ENCODE peak calls at places on chromosome 9, in four cellular contexts. One of them, this sample, is unnamed.

GRCh38 chr9:85248514-85249312 is 493.0 kb downstream of the AGTPBP1 start:
- DNase-seq in ACHN: no peak
- DNase-seq in AML-193: no peak
- DNase-seq in RCC 7860: no peak
- DNase-seq in this sample: no peak

GRCh38 chr9:7844283-7844682 is 44.7 kb upstream of the DMAC1 start:
- DNase-seq in RCC 7860: peak; percentile 6
- DNase-seq in ACHN: peak; percentile 39
- DNase-seq in AML-193: peak; percentile 37
- DNase-seq in this sample: no peak

GRCh38 chr9:126112135-126112720 is 214.4 kb upstream of the MVB12B start:
- DNase-seq in ACHN: no peak
- DNase-seq in RCC 7860: no peak
- DNase-seq in AML-193: no peak
- DNase-seq in this sample: no peak

GRCh38 chr9:114273461-114273881 is 49.4 kb upstream of the ORM1 start:
- DNase-seq in AML-193: no peak
- DNase-seq in ACHN: no peak
- DNase-seq in RCC 7860: no peak
- DNase-seq in this sample: no peak

GRCh38 chr9:98929866-98930265 is 13.8 kb upstream of the COL15A1 start:
- DNase-seq in RCC 7860: no peak
- DNase-seq in ACHN: no peak
- DNase-seq in AML-193: no peak
- DNase-seq in this sample: no peak

GRCh38 chr9:38047301-38048251 is 21.5 kb downstream of the SHB start:
- DNase-seq in RCC 7860: peak; percentile 96
- DNase-seq in AML-193: no peak
- DNase-seq in ACHN: peak; percentile 96
- DNase-seq in this sample: peak; percentile 24

GRCh38 chr9:125161284-125161918 is 18.1 kb upstream of the SCAI start:
- DNase-seq in RCC 7860: no peak
- DNase-seq in ACHN: no peak
- DNase-seq in AML-193: no peak
- DNase-seq in this sample: no peak

GRCh38 chr9:71721786-71722295 is 46.5 kb downstream of the CEMIP2 start:
- DNase-seq in AML-193: no peak
- DNase-seq in RCC 7860: no peak
- DNase-seq in ACHN: no peak
- DNase-seq in this sample: no peak

GRCh38 chr9:70081120-70081495 is 37.5 kb downstream of the MAMDC2 start:
- DNase-seq in ACHN: peak; percentile 11
- DNase-seq in AML-193: no peak
- DNase-seq in RCC 7860: peak; percentile 85
- DNase-seq in this sample: no peak

GRCh38 chr9:128635266-128636023 is 21.2 kb downstream of the DYNC2I2 start:
- DNase-seq in RCC 7860: peak; percentile 98
- DNase-seq in ACHN: peak; percentile 97
- DNase-seq in AML-193: no peak
- DNase-seq in this sample: peak; percentile 34

GRCh38 chr9:1458503-1458902 is 408.3 kb downstream of the DMRT2 start:
- DNase-seq in AML-193: no peak
- DNase-seq in RCC 7860: peak; percentile 54
- DNase-seq in ACHN: peak; percentile 58
- DNase-seq in this sample: no peak

GRCh38 chr9:4148215-4148561 is 151.7 kb downstream of the GLIS3 start:
- DNase-seq in RCC 7860: no peak
- DNase-seq in ACHN: no peak
- DNase-seq in AML-193: no peak
- DNase-seq in this sample: no peak

GRCh38 chr9:118529210-118529609 is 825.0 kb downstream of the TLR4 start:
- DNase-seq in AML-193: no peak
- DNase-seq in RCC 7860: peak; percentile 61
- DNase-seq in ACHN: no peak
- DNase-seq in this sample: no peak

GRCh38 chr9:127057970-127058644 is 64.3 kb downstream of the ANGPTL2 start:
- DNase-seq in RCC 7860: no peak
- DNase-seq in ACHN: no peak
- DNase-seq in AML-193: no peak
- DNase-seq in this sample: no peak

GRCh38 chr9:131117111-131117761 is 8.2 kb upstream of the NUP214 start:
- DNase-seq in AML-193: no peak
- DNase-seq in RCC 7860: no peak
- DNase-seq in ACHN: no peak
- DNase-seq in this sample: no peak

GRCh38 chr9:22097712-22098111 is 88.6 kb upstream of the CDKN2B start:
- DNase-seq in ACHN: no peak
- DNase-seq in RCC 7860: no peak
- DNase-seq in AML-193: no peak
- DNase-seq in this sample: no peak

GRCh38 chr9:18317896-18318295 is 156.1 kb upstream of the ADAMTSL1 start:
- DNase-seq in RCC 7860: no peak
- DNase-seq in ACHN: no peak
- DNase-seq in AML-193: no peak
- DNase-seq in this sample: no peak

GRCh38 chr9:121303456-121304451 is 35.8 kb downstream of the GSN start:
- DNase-seq in RCC 7860: no peak
- DNase-seq in ACHN: no peak
- DNase-seq in AML-193: no peak
- DNase-seq in this sample: no peak

GRCh38 chr9:137306546-137307254 is 4.6 kb upstream of the NRARP start:
- DNase-seq in RCC 7860: no peak
- DNase-seq in AML-193: no peak
- DNase-seq in ACHN: no peak
- DNase-seq in this sample: no peak

GRCh38 chr9:134846187-134846586 is 34.4 kb upstream of the FCN2 start:
- DNase-seq in RCC 7860: no peak
- DNase-seq in AML-193: no peak
- DNase-seq in ACHN: no peak
- DNase-seq in this sample: no peak

GRCh38 chr9:26685857-26686256 is 206.7 kb downstream of the CAAP1 start:
- DNase-seq in ACHN: no peak
- DNase-seq in AML-193: no peak
- DNase-seq in RCC 7860: peak; percentile 64
- DNase-seq in this sample: no peak

GRCh38 chr9:77011973-77012817 is 7.3 kb upstream of the FOXB2 start:
- DNase-seq in ACHN: peak; percentile 51
- DNase-seq in RCC 7860: no peak
- DNase-seq in AML-193: no peak
- DNase-seq in this sample: no peak

GRCh38 chr9:115730845-115731244 is 422.7 kb upstream of the PAPPA start:
- DNase-seq in ACHN: no peak
- DNase-seq in AML-193: no peak
- DNase-seq in RCC 7860: no peak
- DNase-seq in this sample: no peak

GRCh38 chr9:99433555-99433954 is 211.5 kb downstream of the SEC61B start:
- DNase-seq in ACHN: peak; percentile 77
- DNase-seq in RCC 7860: peak; percentile 80
- DNase-seq in AML-193: peak; percentile 40
- DNase-seq in this sample: no peak

GRCh38 chr9:134591082-134591571 is 50.5 kb upstream of the COL5A1 start:
- DNase-seq in AML-193: no peak
- DNase-seq in ACHN: no peak
- DNase-seq in RCC 7860: no peak
- DNase-seq in this sample: no peak

GRCh38 chr9:100425758-100426157 is 1.2 kb upstream of the MSANTD3 start:
- DNase-seq in AML-193: no peak
- DNase-seq in RCC 7860: no peak
- DNase-seq in ACHN: no peak
- DNase-seq in this sample: no peak

GRCh38 chr9:111896942-111897830 is 572 bp downstream of the UGCG start:
- DNase-seq in AML-193: no peak
- DNase-seq in ACHN: peak; percentile 34
- DNase-seq in RCC 7860: no peak
- DNase-seq in this sample: no peak

GRCh38 chr9:72579880-72580570 is 58.6 kb downstream of the TMC1 start:
- DNase-seq in AML-193: no peak
- DNase-seq in ACHN: no peak
- DNase-seq in RCC 7860: no peak
- DNase-seq in this sample: no peak

GRCh38 chr9:123724211-123724831 is 205.6 kb downstream of the DENND1A start:
- DNase-seq in AML-193: peak; percentile 40
- DNase-seq in ACHN: peak; percentile 22
- DNase-seq in RCC 7860: no peak
- DNase-seq in this sample: peak; percentile 3

GRCh38 chr9:114894801-114895433 is 35.5 kb downstream of the TNFSF8 start:
- DNase-seq in RCC 7860: peak; percentile 93
- DNase-seq in ACHN: peak; percentile 81
- DNase-seq in AML-193: no peak
- DNase-seq in this sample: no peak

GRCh38 chr9:110031511-110032173 is 176.3 kb downstream of the C9orf152 start:
- DNase-seq in AML-193: no peak
- DNase-seq in RCC 7860: peak; percentile 84
- DNase-seq in ACHN: peak; percentile 62
- DNase-seq in this sample: no peak